ENCODE peak calls at places on chromosomes 3 and 15, in nine cellular contexts. F is heart left ventricle; H is GM12878; R is spleen; K is left lung; M is cardiac muscle cell; N is CD8-positive, alpha-beta T cell; B is SJSA1; X is breast epithelium. D is an unnamed sample. For H3K4me1, the result is how much of the 10 kb centered on the place peaks cover.

GRCh38 chr3:79016587-79017380 is 751.0 kb downstream of the ROBO1 start:
- DNase-seq in F (no peak), H (no peak), R (no peak), K (no peak), M (no peak), N (no peak), B (peak), X (no peak), D (no peak)

GRCh38 chr3:77945320-77945719 is 905.4 kb downstream of the ROBO2 start:
- DNase-seq in F (no peak), H (no peak), R (no peak), K (no peak), M (no peak), N (no peak), B (no peak), X (no peak), D (no peak)

GRCh38 chr3:174488527-174488926 is 370.6 kb upstream of the NAALADL2 start:
- DNase-seq in F (no peak), H (no peak), R (no peak), K (no peak), M (no peak), N (no peak), B (no peak), X (no peak), D (no peak)

GRCh38 chr15:49286649-49287394 is 116.8 kb downstream of the GALK2 start:
- DNase-seq in F (no peak), H (no peak), R (no peak), K (no peak), M (no peak), N (no peak), B (no peak), X (no peak), D (no peak)

GRCh38 chr15:60859996-60860494 is 369.1 kb downstream of the RORA start:
- DNase-seq in F (no peak), H (no peak), R (no peak), K (no peak), M (no peak), N (no peak), B (no peak), X (peak), D (no peak)

GRCh38 chr3:18351823-18352744 is 73.1 kb downstream of the SATB1 start:
- DNase-seq in F (no peak), H (no peak), R (no peak), K (no peak), M (no peak), N (no peak), B (no peak), X (no peak), D (no peak)

GRCh38 chr3:23845817-23846216 is 40.1 kb downstream of the UBE2E1 start:
- DNase-seq in F (no peak), H (no peak), R (no peak), K (no peak), M (no peak), N (no peak), B (no peak), X (no peak), D (no peak)

GRCh38 chr3:49602049-49602554 is 47.8 kb downstream of the BSN start:
- DNase-seq in F (no peak), H (no peak), R (no peak), K (no peak), M (no peak), N (no peak), B (no peak), X (no peak), D (no peak)

GRCh38 chr3:194285024-194285858 is 65.9 kb downstream of the CPN2 start:
- DNase-seq in F (no peak), H (no peak), R (no peak), K (no peak), M (no peak), N (no peak), B (no peak), X (no peak), D (no peak)

GRCh38 chr3:130968231-130968630 is 58.4 kb downstream of the ASTE1 start:
- DNase-seq in F (no peak), H (no peak), R (no peak), K (no peak), M (no peak), N (no peak), B (peak), X (no peak), D (no peak)

GRCh38 chr3:183827809-183828537 is 2.6 kb upstream of the MAP6D1 start:
- DNase-seq in F (no peak), H (no peak), R (peak), K (no peak), M (no peak), N (no peak), B (no peak), X (no peak), D (no peak)

GRCh38 chr3:129689036-129689435 is 82.6 kb upstream of the PLXND1 start:
- DNase-seq in F (no peak), H (no peak), R (no peak), K (no peak), M (no peak), N (no peak), B (no peak), X (no peak), D (no peak)

GRCh38 chr3:160027541-160028195 is 39.0 kb downstream of the IL12A start:
- DNase-seq in F (no peak), H (peak), R (no peak), K (no peak), M (no peak), N (no peak), B (peak), X (no peak), D (no peak)

GRCh38 chr15:91469627-91470567 is 369.8 kb downstream of the SV2B start:
- DNase-seq in F (no peak), H (no peak), R (peak), K (no peak), M (peak), N (peak), B (no peak), X (no peak), D (peak)

GRCh38 chr3:122697952-122698625 is 17.4 kb downstream of the PARP14 start:
- DNase-seq in F (no peak), H (peak), R (no peak), K (no peak), M (no peak), N (no peak), B (no peak), X (no peak), D (no peak)

GRCh38 chr15:32908135-32908801 is 190.5 kb downstream of the GREM1 start:
- DNase-seq in F (no peak), H (peak), R (no peak), K (no peak), M (no peak), N (no peak), B (peak), X (no peak), D (no peak)

GRCh38 chr15:90885432-90886290 is 1.4 kb downstream of the FES start:
- DNase-seq in F (peak), H (no peak), R (peak), K (peak), M (peak), N (peak), B (peak), X (no peak), D (peak)

GRCh38 chr15:71804226-71804625 is 6.1 kb upstream of the NR2E3 start:
- DNase-seq in F (no peak), H (no peak), R (no peak), K (no peak), M (no peak), N (no peak), B (no peak), X (no peak), D (no peak)

GRCh38 chr3:165754219-165755007 is 82.8 kb downstream of the BCHE start:
- DNase-seq in F (no peak), H (no peak), R (no peak), K (no peak), M (no peak), N (no peak), B (no peak), X (no peak), D (no peak)

GRCh38 chr3:165755571-165755970 is 81.7 kb downstream of the BCHE start:
- DNase-seq in F (no peak), H (no peak), R (no peak), K (no peak), M (no peak), N (no peak), B (no peak), X (no peak), D (no peak)

GRCh38 chr3:165753560-165753959 is 83.7 kb downstream of the BCHE start:
- DNase-seq in F (no peak), H (no peak), R (no peak), K (no peak), M (no peak), N (no peak), B (no peak), X (no peak), D (no peak)

DNA sequence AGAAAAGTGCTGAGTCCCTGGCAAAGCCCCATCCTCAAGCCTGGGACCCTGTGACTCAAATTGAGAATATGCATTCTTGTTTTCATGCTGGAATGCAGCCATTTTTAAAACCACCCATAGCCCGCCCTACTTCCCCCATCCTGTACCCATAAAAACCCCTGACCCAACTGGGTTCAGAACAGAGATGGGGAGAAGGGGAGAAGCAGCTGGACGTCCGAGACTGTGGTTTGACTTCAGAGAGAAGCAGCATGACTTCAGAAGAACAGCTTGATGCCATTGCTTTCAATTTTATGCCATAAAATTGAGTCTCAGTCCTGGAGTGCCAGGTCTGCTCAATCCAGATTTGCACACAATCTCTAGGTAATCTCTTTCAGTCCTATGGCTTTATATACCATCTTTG is 78.2 kb downstream of the BCHE start:
- DNase-seq in F (no peak), H (no peak), R (no peak), K (no peak), M (no peak), N (no peak), B (no peak), X (no peak), D (no peak)
- H3K27ac ChIP-seq in F (no peak), H (no peak), R (no peak), K (no peak), M (no peak), N (no peak), B (no peak), X (no peak), D (no peak)

DNA sequence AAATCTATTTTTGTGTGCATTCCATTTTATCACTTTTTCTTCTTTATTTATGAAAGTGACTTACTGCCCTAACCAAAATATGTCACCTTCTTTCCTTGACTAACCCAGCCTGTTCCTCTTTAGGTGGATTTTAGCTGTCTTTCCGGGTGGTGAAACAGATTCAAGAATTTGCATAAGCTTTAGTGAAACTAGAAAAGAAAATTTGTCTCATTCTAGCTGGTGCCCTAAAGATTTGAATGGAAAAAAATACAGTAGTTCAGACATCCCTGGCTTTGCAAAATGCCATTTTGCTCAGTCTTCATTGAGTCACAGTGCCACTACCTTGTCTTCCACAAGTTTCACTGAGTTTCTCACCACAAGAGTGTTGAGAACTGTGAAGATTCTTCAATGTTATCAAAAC is 28.2 kb upstream of the CCDC50 start:
- DNase-seq in F (no peak), H (peak), R (no peak), K (no peak), M (no peak), N (no peak), B (no peak), X (no peak), D (no peak)
- H3K4me1 ChIP-seq in F (under half), H (under half), R (under half), K (under half), M (under half), N (under half), B (under half), X (under half), D (under half)

DNA sequence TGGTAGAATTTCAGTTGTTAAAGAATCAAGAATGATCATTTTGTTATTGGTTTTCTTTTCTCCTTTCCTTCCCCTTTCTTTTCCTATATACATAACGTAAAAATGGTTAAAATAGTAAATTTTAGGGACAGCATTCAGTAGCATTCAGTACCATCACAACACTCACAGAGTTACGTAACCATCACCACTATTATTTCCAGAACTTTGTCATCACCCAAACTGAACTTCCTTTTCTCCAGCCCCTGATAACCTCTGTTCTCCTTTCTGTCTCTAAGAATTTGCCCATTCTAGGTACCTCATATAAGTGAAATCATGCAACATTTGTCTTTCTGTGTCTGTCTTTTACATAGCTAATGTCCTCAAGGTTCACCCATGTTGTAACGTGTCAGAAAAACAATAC is 165.4 kb downstream of the AKAP13 start:
- DNase-seq in F (no peak), H (no peak), R (no peak), K (no peak), M (no peak), N (no peak), B (no peak), X (no peak), D (no peak)
- H3K27ac ChIP-seq in F (peak), H (no peak), R (peak), K (peak), M (no peak), N (no peak), B (no peak), X (peak), D (no peak)

DNA sequence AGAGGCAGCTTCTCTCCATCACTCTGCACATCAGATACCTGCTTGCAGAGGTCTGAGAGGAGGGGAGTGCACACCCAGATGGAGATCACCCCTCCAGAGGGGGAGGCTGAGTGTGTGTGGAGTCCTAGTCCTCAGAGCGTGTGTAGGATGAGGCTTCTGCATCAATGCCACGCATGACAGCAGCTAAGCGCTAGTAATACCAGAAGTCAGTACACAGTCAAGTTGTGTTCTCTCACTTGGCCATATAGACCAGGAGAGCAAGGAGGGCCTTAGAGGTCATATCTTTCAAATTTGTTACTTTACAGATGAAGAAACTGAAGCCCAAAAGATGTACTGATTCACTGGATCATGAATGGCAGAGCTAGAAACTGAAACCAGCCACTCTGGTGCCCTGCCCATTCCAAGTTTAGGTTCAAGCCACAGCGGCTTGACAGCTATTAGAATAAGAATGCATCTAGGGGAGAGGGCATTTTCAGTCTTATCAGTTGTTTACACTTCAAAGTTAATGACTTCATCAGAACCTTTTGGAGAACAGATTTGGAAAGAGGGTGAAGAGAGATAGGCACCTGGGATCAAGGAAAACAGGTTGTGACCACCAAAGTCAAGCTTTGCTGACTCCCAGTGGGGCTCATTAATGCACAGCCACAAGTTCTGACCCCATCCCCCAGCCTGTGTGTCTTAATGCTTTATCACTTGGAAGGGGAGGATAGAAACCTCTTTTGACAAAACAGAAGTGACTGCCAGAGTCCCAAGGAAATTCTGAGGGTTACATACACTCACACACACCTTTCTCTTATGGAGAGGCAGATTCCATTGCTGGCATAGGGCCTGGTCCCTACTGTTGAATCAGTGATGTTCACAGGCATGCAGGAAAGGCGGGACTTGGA is 310.3 kb downstream of the CHST2 start:
- DNase-seq in F (no peak), H (no peak), R (no peak), K (no peak), M (no peak), N (no peak), B (no peak), X (no peak), D (no peak)
- H3K4me1 ChIP-seq in F (under half), H (under half), R (under half), K (under half), M (under half), N (under half), B (under half), X (under half), D (under half)

GRCh38 chr3:62178032-62178431 is 195.3 kb downstream of the FEZF2 start:
- DNase-seq in F (no peak), H (no peak), R (no peak), K (no peak), M (no peak), N (no peak), B (no peak), X (no peak), D (no peak)
- H3K27ac ChIP-seq in F (no peak), H (no peak), R (no peak), K (no peak), M (no peak), N (no peak), B (no peak), X (no peak), D (no peak)

GRCh38 chr3:107989651-107990050 is 101.2 kb downstream of the CD47 start:
- DNase-seq in F (no peak), H (no peak), R (no peak), K (no peak), M (no peak), N (no peak), B (no peak), X (no peak), D (no peak)

GRCh38 chr3:107990433-107990832 is 100.4 kb downstream of the CD47 start:
- DNase-seq in F (no peak), H (no peak), R (no peak), K (no peak), M (no peak), N (no peak), B (no peak), X (no peak), D (no peak)

GRCh38 chr3:107992976-107993684 is 97.7 kb downstream of the CD47 start:
- DNase-seq in F (no peak), H (no peak), R (no peak), K (peak), M (no peak), N (no peak), B (no peak), X (no peak), D (no peak)

GRCh38 chr3:107988464-107989156 is 102.2 kb downstream of the CD47 start:
- DNase-seq in F (no peak), H (no peak), R (no peak), K (peak), M (peak), N (peak), B (peak), X (no peak), D (no peak)

DNA sequence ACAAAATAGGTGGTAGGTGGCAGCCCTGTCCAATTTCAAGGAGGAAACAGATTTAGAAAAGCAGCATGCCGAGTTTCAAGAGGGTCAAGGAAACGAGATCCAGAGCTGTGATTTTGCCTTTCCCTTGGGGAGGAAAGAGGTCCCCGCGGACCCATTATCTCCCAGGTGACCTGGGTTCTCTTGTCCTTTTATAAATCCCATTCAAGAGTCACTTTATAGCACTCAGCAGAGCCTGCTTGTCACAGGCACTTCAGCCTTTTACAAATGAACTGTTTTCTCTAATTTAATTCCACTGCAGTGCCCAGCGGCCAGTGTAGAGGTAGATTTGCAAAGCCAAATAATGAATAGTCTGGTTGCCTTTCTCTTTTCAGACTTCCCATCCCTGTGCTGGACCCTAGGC is 99.9 kb downstream of the CD47 start:
- DNase-seq in F (no peak), H (no peak), R (no peak), K (no peak), M (peak), N (no peak), B (no peak), X (no peak), D (no peak)
- H3K4me1 ChIP-seq in F (half or more), H (under half), R (under half), K (half or more), M (under half), N (under half), B (under half), X (under half), D (under half)

GRCh38 chr3:127799476-127800222 is 22.7 kb downstream of the MGLL start:
- DNase-seq in F (no peak), H (no peak), R (peak), K (no peak), M (no peak), N (no peak), B (peak), X (no peak), D (no peak)
- H3K27ac ChIP-seq in F (no peak), H (no peak), R (no peak), K (no peak), M (no peak), N (no peak), B (peak), X (no peak), D (no peak)

GRCh38 chr3:191329654-191330308 is 545 bp downstream of the UTS2B start:
- DNase-seq in F (peak), H (no peak), R (peak), K (peak), M (peak), N (no peak), B (peak), X (peak), D (no peak)
- H3K4me1 ChIP-seq in F (half or more), H (under half), R (under half), K (half or more), M (under half), N (under half), B (under half), X (under half), D (under half)